ENCODE peak calls at places on chromosomes 2 and 18, in eight cellular contexts. F is neural progenitor cell, S is GM23248, W is neuronal stem cell, T is colonic mucosa, X is testis, Q is tibial nerve, E is IMR-90. Z is an unnamed sample. For H3K4me1 and H3K9me3, the result is how much of the 10 kb centered on the place peaks cover.

GRCh38 chr2:39571197-39571731 is 94.5 kb upstream of the TMEM178A start:
- DNase-seq in F (no peak), S (peak), W (no peak), T (no peak), X (peak), Q (no peak), E (no peak), Z (no peak)

GRCh38 chr2:214549946-214550345 is 139.1 kb downstream of the VWC2L start:
- DNase-seq in F (no peak), S (no peak), W (no peak), T (no peak), X (no peak), Q (no peak), E (peak), Z (no peak)

GRCh38 chr18:79850731-79851130 is 53.0 kb downstream of the KCNG2 start:
- DNase-seq in F (no peak), S (no peak), W (no peak), T (no peak), X (peak), Q (no peak), E (no peak), Z (no peak)

GRCh38 chr2:80256396-80257167 is 48.0 kb downstream of the LRRTM1 start:
- DNase-seq in F (peak), S (peak), W (peak), T (no peak), X (peak), Q (no peak), E (peak), Z (peak)

GRCh38 chr2:235444101-235444597 is 49.7 kb upstream of the AGAP1 start:
- DNase-seq in F (no peak), S (no peak), W (no peak), T (peak), X (no peak), Q (no peak), E (no peak), Z (no peak)

GRCh38 chr18:48660346-48661228 is 121.8 kb downstream of the CTIF start:
- DNase-seq in F (no peak), S (no peak), W (no peak), T (no peak), X (no peak), Q (no peak), E (no peak), Z (no peak)

GRCh38 chr2:21944536-21944935 is 820.8 kb downstream of the TDRD15 start:
- DNase-seq in F (no peak), S (no peak), W (no peak), T (no peak), X (no peak), Q (no peak), E (no peak), Z (no peak)

GRCh38 chr2:241063093-241063551 is 39.0 kb downstream of the MTERF4 start:
- DNase-seq in F (no peak), S (no peak), W (no peak), T (no peak), X (peak), Q (no peak), E (no peak), Z (no peak)

GRCh38 chr2:145593991-145594702 is 1074.2 kb upstream of the ZEB2 start:
- DNase-seq in F (peak), S (peak), W (no peak), T (no peak), X (no peak), Q (no peak), E (peak), Z (peak)

GRCh38 chr2:150938586-150938985 is 323.1 kb downstream of the RBM43 start:
- DNase-seq in F (no peak), S (peak), W (no peak), T (no peak), X (no peak), Q (no peak), E (peak), Z (peak)

GRCh38 chr2:237628482-237629187 is 1.2 kb downstream of the LRRFIP1 start:
- DNase-seq in F (no peak), S (no peak), W (no peak), T (no peak), X (no peak), Q (no peak), E (no peak), Z (no peak)

GRCh38 chr2:144237845-144238637 is 281.9 kb downstream of the ZEB2 start:
- DNase-seq in F (no peak), S (no peak), W (no peak), T (no peak), X (no peak), Q (no peak), E (no peak), Z (no peak)

GRCh38 chr18:39571511-39571910 is 2005.9 kb upstream of the CELF4 start:
- DNase-seq in F (peak), S (peak), W (no peak), T (no peak), X (no peak), Q (no peak), E (peak), Z (peak)

GRCh38 chr2:142874293-142874814 is 3.1 kb upstream of the KYNU start:
- DNase-seq in F (no peak), S (peak), W (no peak), T (peak), X (no peak), Q (no peak), E (peak), Z (peak)

GRCh38 chr2:26017464-26018183 is 16.3 kb upstream of the RAB10 start:
- DNase-seq in F (no peak), S (peak), W (no peak), T (no peak), X (no peak), Q (no peak), E (no peak), Z (no peak)

GRCh38 chr2:86764661-86765307 is 25.9 kb downstream of the CD8A start:
- DNase-seq in F (peak), S (peak), W (peak), T (no peak), X (peak), Q (no peak), E (peak), Z (peak)

GRCh38 chr2:28557389-28558119 is 61.7 kb downstream of the PLB1 start:
- DNase-seq in F (no peak), S (no peak), W (no peak), T (no peak), X (no peak), Q (no peak), E (no peak), Z (no peak)

GRCh38 chr2:240566203-240567136 is 1.8 kb upstream of the RNPEPL1 start:
- DNase-seq in F (peak), S (peak), W (peak), T (peak), X (peak), Q (peak), E (peak), Z (peak)

GRCh38 chr2:3604207-3604877 is 9.4 kb downstream of the COLEC11 start:
- DNase-seq in F (no peak), S (no peak), W (no peak), T (peak), X (peak), Q (no peak), E (no peak), Z (no peak)

GRCh38 chr2:229689307-229689839 is 25.0 kb downstream of the DNER start:
- DNase-seq in F (no peak), S (no peak), W (no peak), T (no peak), X (no peak), Q (no peak), E (no peak), Z (no peak)

GRCh38 chr2:96106991-96107882 is 9.1 kb downstream of the ADRA2B start:
- DNase-seq in F (no peak), S (no peak), W (no peak), T (no peak), X (no peak), Q (no peak), E (no peak), Z (no peak)

GRCh38 chr2:129849559-129850160 is 129.8 kb upstream of the RAB6C start:
- DNase-seq in F (peak), S (peak), W (peak), T (no peak), X (no peak), Q (no peak), E (peak), Z (peak)

GRCh38 chr18:57052173-57052572 is 94.7 kb upstream of the BOD1L2 start:
- DNase-seq in F (no peak), S (no peak), W (no peak), T (no peak), X (no peak), Q (no peak), E (no peak), Z (no peak)

GRCh38 chr18:7338846-7339245 is 108.0 kb downstream of the LRRC30 start:
- DNase-seq in F (no peak), S (no peak), W (no peak), T (no peak), X (no peak), Q (no peak), E (no peak), Z (no peak)

GRCh38 chr2:9052821-9053533 is 49.5 kb upstream of the MBOAT2 start:
- DNase-seq in F (no peak), S (no peak), W (no peak), T (no peak), X (no peak), Q (no peak), E (no peak), Z (no peak)

GRCh38 chr18:66005831-66006588 is 255.2 kb downstream of the CDH7 start:
- DNase-seq in F (no peak), S (no peak), W (no peak), T (no peak), X (no peak), Q (no peak), E (no peak), Z (no peak)

GRCh38 chr2:85111819-85112281 is 21.3 kb upstream of the TCF7L1 start:
- DNase-seq in F (no peak), S (peak), W (no peak), T (no peak), X (no peak), Q (no peak), E (peak), Z (peak)

GRCh38 chr18:50619833-50620232 is 59.9 kb downstream of the MAPK4 start:
- DNase-seq in F (no peak), S (no peak), W (no peak), T (no peak), X (no peak), Q (no peak), E (no peak), Z (no peak)

GRCh38 chr18:3722662-3723433 is 272.9 kb downstream of the TGIF1 start:
- DNase-seq in F (no peak), S (no peak), W (no peak), T (no peak), X (no peak), Q (no peak), E (peak), Z (peak)

GRCh38 chr2:37283207-37283606 is 41.4 kb downstream of the PRKD3 start:
- DNase-seq in F (no peak), S (peak), W (no peak), T (no peak), X (no peak), Q (no peak), E (peak), Z (peak)

GRCh38 chr2:219434718-219435525 is at the start of gene SPEG:
- DNase-seq in F (peak), S (peak), W (no peak), T (no peak), X (no peak), Q (no peak), E (no peak), Z (peak)
- H3K4me1 ChIP-seq in F (under half), S (under half), W (under half), T (under half), X (under half), Q (under half), E (under half), Z (under half)

GRCh38 chr2:89775885-89776284 is 1084.4 kb downstream of the RPIA start:
- DNase-seq in F (no peak), S (no peak), W (no peak), T (no peak), X (no peak), Q (no peak), E (no peak), Z (no peak)
- H3K9me3 ChIP-seq in F (half or more), S (under half), W (under half), T (under half), X (under half), Q (half or more), E (under half), Z (under half)

DNA sequence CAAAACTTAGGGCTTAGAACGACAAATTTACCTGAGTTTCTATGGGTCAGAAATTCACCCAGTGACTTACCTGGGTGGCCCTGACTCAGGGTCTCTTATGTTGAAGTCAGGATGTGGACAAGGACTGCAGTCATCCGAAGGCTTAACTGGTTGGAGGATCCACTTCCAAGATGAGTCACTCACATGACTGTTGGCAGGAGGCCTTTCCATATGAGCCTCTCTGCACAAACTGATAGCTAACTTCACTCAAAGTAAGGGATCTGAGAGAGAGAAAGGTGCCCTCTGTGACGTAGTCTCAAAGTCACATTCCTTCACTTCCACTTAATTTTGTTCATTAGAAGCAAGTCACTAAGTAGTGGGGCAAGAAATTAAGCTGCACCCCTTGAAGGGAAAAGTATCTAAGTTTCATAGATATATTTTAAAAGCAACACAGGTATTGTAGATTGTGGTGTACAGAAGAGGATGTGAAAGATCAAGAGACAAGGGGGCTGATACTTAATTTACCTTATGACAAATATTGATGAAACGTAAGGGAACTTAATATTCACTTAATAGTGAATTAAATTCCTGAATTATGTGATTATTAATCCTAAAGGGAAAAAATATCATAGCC is 48.4 kb downstream of the TANK start:
- DNase-seq in F (peak), S (peak), W (no peak), T (no peak), X (no peak), Q (no peak), E (peak), Z (peak)
- H3K4me1 ChIP-seq in F (under half), S (under half), W (under half), T (under half), X (under half), Q (under half), E (under half), Z (under half)

DNA sequence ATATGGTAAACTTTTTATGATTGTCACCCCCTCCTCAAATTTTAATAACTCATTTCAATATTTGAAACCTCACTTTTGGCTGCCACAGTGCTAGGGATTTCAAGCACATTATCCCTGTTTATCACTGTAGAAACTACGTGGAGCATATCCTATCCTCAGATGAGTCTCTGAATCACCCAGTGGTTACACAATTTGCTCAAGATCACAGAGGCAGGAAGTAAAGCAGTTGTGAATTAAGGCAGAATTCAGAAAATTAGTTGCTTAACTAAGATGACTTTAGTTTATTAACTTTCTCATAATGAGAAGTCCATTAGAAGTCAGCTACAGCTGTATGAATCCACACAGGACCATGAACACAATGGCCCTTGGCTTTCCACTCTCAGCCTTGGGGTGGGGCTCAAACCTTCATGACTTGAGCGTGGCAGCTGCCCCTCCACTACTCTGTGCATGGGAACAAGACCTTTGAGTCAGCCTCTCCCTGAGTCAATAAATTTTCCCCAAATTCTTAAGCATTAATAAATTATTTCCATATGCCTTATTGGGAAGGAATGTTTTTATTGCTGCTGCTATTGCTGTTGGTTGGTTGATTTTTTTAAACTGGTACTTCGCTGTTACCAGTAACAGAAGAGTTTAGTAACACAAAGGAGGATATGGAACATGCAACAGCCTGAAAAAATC is 369.0 kb downstream of the CBLN2 start:
- DNase-seq in F (no peak), S (no peak), W (no peak), T (no peak), X (no peak), Q (no peak), E (no peak), Z (no peak)
- H3K9me3 ChIP-seq in F (under half), S (under half), W (under half), T (under half), X (under half), Q (under half), E (under half), Z (under half)

GRCh38 chr2:160384791-160385190 is 108.8 kb downstream of the RBMS1 start:
- DNase-seq in F (no peak), S (no peak), W (no peak), T (no peak), X (no peak), Q (no peak), E (no peak), Z (no peak)
- H3K4me1 ChIP-seq in F (under half), S (half or more), W (under half), T (under half), X (under half), Q (half or more), E (under half), Z (under half)

GRCh38 chr2:74953796-74954499 is 4.5 kb upstream of the POLE4 start:
- DNase-seq in F (no peak), S (no peak), W (no peak), T (no peak), X (no peak), Q (no peak), E (no peak), Z (no peak)
- H3K9me3 ChIP-seq in F (under half), S (under half), W (under half), T (under half), X (under half), Q (under half), E (under half), Z (under half)

DNA sequence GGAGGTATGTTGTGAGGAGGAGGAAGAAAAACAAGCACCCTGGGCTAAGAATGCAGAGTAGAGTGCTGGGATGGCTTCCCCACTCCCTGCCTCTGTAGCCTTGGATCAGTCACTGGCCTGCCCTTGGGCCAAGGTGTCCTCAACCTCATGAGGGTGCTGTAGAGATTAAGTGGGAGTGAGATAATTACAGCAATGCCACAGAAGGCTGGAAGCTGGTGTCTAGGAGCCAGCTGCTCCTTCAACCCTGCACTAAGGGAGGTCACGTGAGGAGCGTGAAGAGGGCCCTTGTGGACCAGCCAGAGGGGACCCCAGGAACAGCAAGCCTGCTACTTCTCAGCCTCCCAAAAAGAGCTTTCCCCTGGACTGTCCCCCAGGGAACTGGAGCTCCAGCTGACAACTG is 95.2 kb downstream of the TTC32 start:
- DNase-seq in F (no peak), S (no peak), W (no peak), T (no peak), X (no peak), Q (no peak), E (no peak), Z (no peak)
- H3K4me1 ChIP-seq in F (under half), S (under half), W (under half), T (under half), X (under half), Q (under half), E (under half), Z (under half)

Z was measured in fibroblast of lung.